ENCODE peak calls at places on chromosomes 1 and 21, in nine cellular contexts. One of them, this sample, is unnamed.

GRCh38 chr1:218305447-218306064 is 20.5 kb downstream of the RRP15 start:
- DNase-seq in upper lobe of right lung: no peak
- DNase-seq in hepatic stellate cell: no peak
- DNase-seq in cardiac fibroblast: no peak
- DNase-seq in NCI-H187 treated with DMSO at 0.1 percent for 48 hours: no peak
- DNase-seq in epithelial cell of esophagus: no peak
- DNase-seq in ecto neural progenitor cell: no peak
- DNase-seq in endothelial cell of umbilical vein: no peak
- DNase-seq in NB4: no peak
- DNase-seq in this sample: no peak

GRCh38 chr21:32748529-32748928 is 20.7 kb upstream of the SYNJ1 start:
- DNase-seq in upper lobe of right lung: no peak
- DNase-seq in hepatic stellate cell: no peak
- DNase-seq in cardiac fibroblast: no peak
- DNase-seq in NCI-H187 treated with DMSO at 0.1 percent for 48 hours: no peak
- DNase-seq in epithelial cell of esophagus: no peak
- DNase-seq in ecto neural progenitor cell: no peak
- DNase-seq in endothelial cell of umbilical vein: no peak
- DNase-seq in NB4: no peak
- DNase-seq in this sample: no peak

GRCh38 chr21:42642219-42642745 is 11.1 kb upstream of the PDE9A start:
- DNase-seq in upper lobe of right lung: no peak
- DNase-seq in hepatic stellate cell: no peak
- DNase-seq in cardiac fibroblast: no peak
- DNase-seq in NCI-H187 treated with DMSO at 0.1 percent for 48 hours: no peak
- DNase-seq in epithelial cell of esophagus: no peak
- DNase-seq in ecto neural progenitor cell: no peak
- DNase-seq in endothelial cell of umbilical vein: no peak
- DNase-seq in NB4: no peak
- DNase-seq in this sample: no peak

GRCh38 chr1:29519733-29520132 is 283.4 kb downstream of the PTPRU start:
- DNase-seq in upper lobe of right lung: no peak
- DNase-seq in hepatic stellate cell: no peak
- DNase-seq in cardiac fibroblast: no peak
- DNase-seq in NCI-H187 treated with DMSO at 0.1 percent for 48 hours: no peak
- DNase-seq in epithelial cell of esophagus: no peak
- DNase-seq in ecto neural progenitor cell: peak
- DNase-seq in endothelial cell of umbilical vein: no peak
- DNase-seq in NB4: no peak
- DNase-seq in this sample: peak

GRCh38 chr1:6041432-6042062 is 4.1 kb upstream of the KCNAB2 start:
- DNase-seq in upper lobe of right lung: no peak
- DNase-seq in hepatic stellate cell: peak
- DNase-seq in cardiac fibroblast: peak
- DNase-seq in NCI-H187 treated with DMSO at 0.1 percent for 48 hours: no peak
- DNase-seq in epithelial cell of esophagus: peak
- DNase-seq in ecto neural progenitor cell: peak
- DNase-seq in endothelial cell of umbilical vein: peak
- DNase-seq in NB4: peak
- DNase-seq in this sample: no peak

GRCh38 chr1:23598424-23598823 is 39.1 kb upstream of the ID3 start:
- DNase-seq in upper lobe of right lung: no peak
- DNase-seq in hepatic stellate cell: no peak
- DNase-seq in cardiac fibroblast: no peak
- DNase-seq in NCI-H187 treated with DMSO at 0.1 percent for 48 hours: no peak
- DNase-seq in epithelial cell of esophagus: no peak
- DNase-seq in ecto neural progenitor cell: peak
- DNase-seq in endothelial cell of umbilical vein: no peak
- DNase-seq in NB4: no peak
- DNase-seq in this sample: no peak

GRCh38 chr1:32240140-32240951 is 6.7 kb upstream of the FAM167B start:
- DNase-seq in upper lobe of right lung: peak
- DNase-seq in hepatic stellate cell: peak
- DNase-seq in cardiac fibroblast: peak
- DNase-seq in NCI-H187 treated with DMSO at 0.1 percent for 48 hours: peak
- DNase-seq in epithelial cell of esophagus: peak
- DNase-seq in ecto neural progenitor cell: peak
- DNase-seq in endothelial cell of umbilical vein: peak
- DNase-seq in NB4: peak
- DNase-seq in this sample: peak

GRCh38 chr1:28601696-28602095 is 9.6 kb downstream of the RAB42 start:
- DNase-seq in upper lobe of right lung: no peak
- DNase-seq in hepatic stellate cell: peak
- DNase-seq in cardiac fibroblast: peak
- DNase-seq in NCI-H187 treated with DMSO at 0.1 percent for 48 hours: no peak
- DNase-seq in epithelial cell of esophagus: peak
- DNase-seq in ecto neural progenitor cell: no peak
- DNase-seq in endothelial cell of umbilical vein: peak
- DNase-seq in NB4: no peak
- DNase-seq in this sample: peak

GRCh38 chr1:162861101-162861500 is at the start of gene CCDC190:
- DNase-seq in upper lobe of right lung: no peak
- DNase-seq in hepatic stellate cell: peak
- DNase-seq in cardiac fibroblast: no peak
- DNase-seq in NCI-H187 treated with DMSO at 0.1 percent for 48 hours: no peak
- DNase-seq in epithelial cell of esophagus: no peak
- DNase-seq in ecto neural progenitor cell: no peak
- DNase-seq in endothelial cell of umbilical vein: no peak
- DNase-seq in NB4: no peak
- DNase-seq in this sample: no peak

GRCh38 chr1:235583511-235584001 is 66.0 kb downstream of the GNG4 start:
- DNase-seq in upper lobe of right lung: peak
- DNase-seq in hepatic stellate cell: no peak
- DNase-seq in cardiac fibroblast: no peak
- DNase-seq in NCI-H187 treated with DMSO at 0.1 percent for 48 hours: no peak
- DNase-seq in epithelial cell of esophagus: peak
- DNase-seq in ecto neural progenitor cell: no peak
- DNase-seq in endothelial cell of umbilical vein: no peak
- DNase-seq in NB4: no peak
- DNase-seq in this sample: no peak

GRCh38 chr1:22643381-22643780 is at the start of gene C1QC:
- DNase-seq in upper lobe of right lung: peak
- DNase-seq in hepatic stellate cell: no peak
- DNase-seq in cardiac fibroblast: no peak
- DNase-seq in NCI-H187 treated with DMSO at 0.1 percent for 48 hours: no peak
- DNase-seq in epithelial cell of esophagus: no peak
- DNase-seq in ecto neural progenitor cell: no peak
- DNase-seq in endothelial cell of umbilical vein: no peak
- DNase-seq in NB4: no peak
- DNase-seq in this sample: no peak

GRCh38 chr1:58885998-58886397 is 102.2 kb upstream of the JUN start:
- DNase-seq in upper lobe of right lung: no peak
- DNase-seq in hepatic stellate cell: no peak
- DNase-seq in cardiac fibroblast: peak
- DNase-seq in NCI-H187 treated with DMSO at 0.1 percent for 48 hours: no peak
- DNase-seq in epithelial cell of esophagus: no peak
- DNase-seq in ecto neural progenitor cell: no peak
- DNase-seq in endothelial cell of umbilical vein: peak
- DNase-seq in NB4: peak
- DNase-seq in this sample: no peak

GRCh38 chr1:32426489-32427255 is 32.4 kb upstream of the BSDC1 start:
- DNase-seq in upper lobe of right lung: no peak
- DNase-seq in hepatic stellate cell: no peak
- DNase-seq in cardiac fibroblast: no peak
- DNase-seq in NCI-H187 treated with DMSO at 0.1 percent for 48 hours: no peak
- DNase-seq in epithelial cell of esophagus: peak
- DNase-seq in ecto neural progenitor cell: peak
- DNase-seq in endothelial cell of umbilical vein: no peak
- DNase-seq in NB4: no peak
- DNase-seq in this sample: no peak

GRCh38 chr1:244865028-244865371 is 657 bp upstream of the HNRNPU start:
- DNase-seq in upper lobe of right lung: no peak
- DNase-seq in hepatic stellate cell: no peak
- DNase-seq in cardiac fibroblast: no peak
- DNase-seq in NCI-H187 treated with DMSO at 0.1 percent for 48 hours: no peak
- DNase-seq in epithelial cell of esophagus: no peak
- DNase-seq in ecto neural progenitor cell: no peak
- DNase-seq in endothelial cell of umbilical vein: no peak
- DNase-seq in NB4: peak
- DNase-seq in this sample: no peak

GRCh38 chr1:221891708-221892107 is 149.8 kb upstream of the DUSP10 start:
- DNase-seq in upper lobe of right lung: no peak
- DNase-seq in hepatic stellate cell: no peak
- DNase-seq in cardiac fibroblast: peak
- DNase-seq in NCI-H187 treated with DMSO at 0.1 percent for 48 hours: no peak
- DNase-seq in epithelial cell of esophagus: peak
- DNase-seq in ecto neural progenitor cell: no peak
- DNase-seq in endothelial cell of umbilical vein: no peak
- DNase-seq in NB4: no peak
- DNase-seq in this sample: no peak

GRCh38 chr1:21594935-21595897 is 73.9 kb downstream of the RAP1GAP start:
- DNase-seq in upper lobe of right lung: peak
- DNase-seq in hepatic stellate cell: peak
- DNase-seq in cardiac fibroblast: peak
- DNase-seq in NCI-H187 treated with DMSO at 0.1 percent for 48 hours: no peak
- DNase-seq in epithelial cell of esophagus: peak
- DNase-seq in ecto neural progenitor cell: peak
- DNase-seq in endothelial cell of umbilical vein: peak
- DNase-seq in NB4: peak
- DNase-seq in this sample: no peak

GRCh38 chr1:145936247-145936646 is 9.0 kb upstream of the RBM8A start:
- DNase-seq in upper lobe of right lung: no peak
- DNase-seq in hepatic stellate cell: no peak
- DNase-seq in cardiac fibroblast: no peak
- DNase-seq in NCI-H187 treated with DMSO at 0.1 percent for 48 hours: no peak
- DNase-seq in epithelial cell of esophagus: peak
- DNase-seq in ecto neural progenitor cell: no peak
- DNase-seq in endothelial cell of umbilical vein: no peak
- DNase-seq in NB4: no peak
- DNase-seq in this sample: peak

GRCh38 chr1:188070848-188071247 is 1242.1 kb downstream of the PLA2G4A start:
- DNase-seq in upper lobe of right lung: no peak
- DNase-seq in hepatic stellate cell: no peak
- DNase-seq in cardiac fibroblast: no peak
- DNase-seq in NCI-H187 treated with DMSO at 0.1 percent for 48 hours: no peak
- DNase-seq in epithelial cell of esophagus: no peak
- DNase-seq in ecto neural progenitor cell: no peak
- DNase-seq in endothelial cell of umbilical vein: no peak
- DNase-seq in NB4: no peak
- DNase-seq in this sample: no peak

GRCh38 chr1:224700915-224701531 is 84.9 kb downstream of the CNIH3 start:
- DNase-seq in upper lobe of right lung: no peak
- DNase-seq in hepatic stellate cell: peak
- DNase-seq in cardiac fibroblast: peak
- DNase-seq in NCI-H187 treated with DMSO at 0.1 percent for 48 hours: no peak
- DNase-seq in epithelial cell of esophagus: peak
- DNase-seq in ecto neural progenitor cell: no peak
- DNase-seq in endothelial cell of umbilical vein: no peak
- DNase-seq in NB4: peak
- DNase-seq in this sample: no peak

GRCh38 chr1:36653850-36654249 is 171.1 kb upstream of the CSF3R start:
- DNase-seq in upper lobe of right lung: no peak
- DNase-seq in hepatic stellate cell: no peak
- DNase-seq in cardiac fibroblast: peak
- DNase-seq in NCI-H187 treated with DMSO at 0.1 percent for 48 hours: no peak
- DNase-seq in epithelial cell of esophagus: peak
- DNase-seq in ecto neural progenitor cell: no peak
- DNase-seq in endothelial cell of umbilical vein: no peak
- DNase-seq in NB4: peak
- DNase-seq in this sample: no peak

GRCh38 chr1:56638248-56638647 is 6.9 kb upstream of the PRKAA2 start:
- DNase-seq in upper lobe of right lung: no peak
- DNase-seq in hepatic stellate cell: no peak
- DNase-seq in cardiac fibroblast: no peak
- DNase-seq in NCI-H187 treated with DMSO at 0.1 percent for 48 hours: no peak
- DNase-seq in epithelial cell of esophagus: no peak
- DNase-seq in ecto neural progenitor cell: no peak
- DNase-seq in endothelial cell of umbilical vein: no peak
- DNase-seq in NB4: no peak
- DNase-seq in this sample: no peak

GRCh38 chr1:62989497-62989896 is 205.6 kb downstream of the ATG4C start:
- DNase-seq in upper lobe of right lung: no peak
- DNase-seq in hepatic stellate cell: no peak
- DNase-seq in cardiac fibroblast: no peak
- DNase-seq in NCI-H187 treated with DMSO at 0.1 percent for 48 hours: no peak
- DNase-seq in epithelial cell of esophagus: no peak
- DNase-seq in ecto neural progenitor cell: no peak
- DNase-seq in endothelial cell of umbilical vein: no peak
- DNase-seq in NB4: no peak
- DNase-seq in this sample: no peak

GRCh38 chr1:33828654-33829053 is 35.2 kb upstream of the HMGB4 start:
- DNase-seq in upper lobe of right lung: no peak
- DNase-seq in hepatic stellate cell: no peak
- DNase-seq in cardiac fibroblast: no peak
- DNase-seq in NCI-H187 treated with DMSO at 0.1 percent for 48 hours: no peak
- DNase-seq in epithelial cell of esophagus: no peak
- DNase-seq in ecto neural progenitor cell: no peak
- DNase-seq in endothelial cell of umbilical vein: no peak
- DNase-seq in NB4: no peak
- DNase-seq in this sample: peak

GRCh38 chr1:2416403-2416802 is 4.0 kb upstream of the PEX10 start:
- DNase-seq in upper lobe of right lung: no peak
- DNase-seq in hepatic stellate cell: no peak
- DNase-seq in cardiac fibroblast: no peak
- DNase-seq in NCI-H187 treated with DMSO at 0.1 percent for 48 hours: no peak
- DNase-seq in epithelial cell of esophagus: peak
- DNase-seq in ecto neural progenitor cell: no peak
- DNase-seq in endothelial cell of umbilical vein: no peak
- DNase-seq in NB4: no peak
- DNase-seq in this sample: no peak

GRCh38 chr1:76136894-76137293 is 62.3 kb downstream of the ST6GALNAC3 start:
- DNase-seq in upper lobe of right lung: no peak
- DNase-seq in hepatic stellate cell: no peak
- DNase-seq in cardiac fibroblast: no peak
- DNase-seq in NCI-H187 treated with DMSO at 0.1 percent for 48 hours: no peak
- DNase-seq in epithelial cell of esophagus: no peak
- DNase-seq in ecto neural progenitor cell: no peak
- DNase-seq in endothelial cell of umbilical vein: no peak
- DNase-seq in NB4: no peak
- DNase-seq in this sample: no peak

GRCh38 chr21:39350094-39351006 is 1.5 kb upstream of the HMGN1 start:
- DNase-seq in upper lobe of right lung: no peak
- DNase-seq in hepatic stellate cell: no peak
- DNase-seq in cardiac fibroblast: no peak
- DNase-seq in NCI-H187 treated with DMSO at 0.1 percent for 48 hours: no peak
- DNase-seq in epithelial cell of esophagus: no peak
- DNase-seq in ecto neural progenitor cell: no peak
- DNase-seq in endothelial cell of umbilical vein: no peak
- DNase-seq in NB4: peak
- DNase-seq in this sample: no peak

GRCh38 chr1:8133657-8134430 is 107.7 kb upstream of the ERRFI1 start:
- DNase-seq in upper lobe of right lung: no peak
- DNase-seq in hepatic stellate cell: peak
- DNase-seq in cardiac fibroblast: peak
- DNase-seq in NCI-H187 treated with DMSO at 0.1 percent for 48 hours: no peak
- DNase-seq in epithelial cell of esophagus: peak
- DNase-seq in ecto neural progenitor cell: no peak
- DNase-seq in endothelial cell of umbilical vein: peak
- DNase-seq in NB4: peak
- DNase-seq in this sample: peak

GRCh38 chr1:39164256-39164655 is 40.2 kb upstream of the MACF1 start:
- DNase-seq in upper lobe of right lung: no peak
- DNase-seq in hepatic stellate cell: no peak
- DNase-seq in cardiac fibroblast: no peak
- DNase-seq in NCI-H187 treated with DMSO at 0.1 percent for 48 hours: no peak
- DNase-seq in epithelial cell of esophagus: no peak
- DNase-seq in ecto neural progenitor cell: no peak
- DNase-seq in endothelial cell of umbilical vein: no peak
- DNase-seq in NB4: no peak
- DNase-seq in this sample: no peak

GRCh38 chr1:27026621-27027574 is 14.2 kb upstream of the TENT5B start:
- DNase-seq in upper lobe of right lung: peak
- DNase-seq in hepatic stellate cell: peak
- DNase-seq in cardiac fibroblast: peak
- DNase-seq in NCI-H187 treated with DMSO at 0.1 percent for 48 hours: peak
- DNase-seq in epithelial cell of esophagus: peak
- DNase-seq in ecto neural progenitor cell: peak
- DNase-seq in endothelial cell of umbilical vein: no peak
- DNase-seq in NB4: no peak
- DNase-seq in this sample: no peak

GRCh38 chr1:47572731-47573505 is 135.1 kb downstream of the FOXD2 start:
- DNase-seq in upper lobe of right lung: no peak
- DNase-seq in hepatic stellate cell: no peak
- DNase-seq in cardiac fibroblast: no peak
- DNase-seq in NCI-H187 treated with DMSO at 0.1 percent for 48 hours: no peak
- DNase-seq in epithelial cell of esophagus: no peak
- DNase-seq in ecto neural progenitor cell: no peak
- DNase-seq in endothelial cell of umbilical vein: no peak
- DNase-seq in NB4: no peak
- DNase-seq in this sample: no peak

GRCh38 chr1:157626099-157626498 is 28.2 kb upstream of the FCRL4 start:
- DNase-seq in upper lobe of right lung: no peak
- DNase-seq in hepatic stellate cell: no peak
- DNase-seq in cardiac fibroblast: no peak
- DNase-seq in NCI-H187 treated with DMSO at 0.1 percent for 48 hours: no peak
- DNase-seq in epithelial cell of esophagus: peak
- DNase-seq in ecto neural progenitor cell: no peak
- DNase-seq in endothelial cell of umbilical vein: no peak
- DNase-seq in NB4: peak
- DNase-seq in this sample: no peak